ENCODE peak calls at places on chromosomes 13 and 19, in seven cellular contexts. N, K, U, I, F, T and B are unnamed samples. For H3K4me1, the result is how much of the 10 kb centered on the place peaks cover.

GRCh38 chr13:20671789-20672188 is 31.7 kb upstream of the IL17D start:
- DNase-seq in N (no peak), K (no peak), U (no peak), I (no peak), F (no peak), T (no peak), B (no peak)

GRCh38 chr13:24167666-24168391 is 7.3 kb downstream of the SPATA13 start:
- DNase-seq in N (no peak), K (no peak), U (no peak), I (no peak), F (no peak), T (no peak), B (no peak)

GRCh38 chr13:99979453-99980200 is 2.0 kb upstream of the ZIC2 start:
- DNase-seq in N (no peak), K (no peak), U (peak), I (no peak), F (peak), T (peak), B (peak)

GRCh38 chr13:109213714-109214113 is 572.7 kb downstream of the IRS2 start:
- DNase-seq in N (no peak), K (no peak), U (no peak), I (no peak), F (no peak), T (no peak), B (peak)

GRCh38 chr19:53808710-53809125 is 15.4 kb downstream of the NLRP12 start:
- DNase-seq in N (peak), K (no peak), U (peak), I (peak), F (no peak), T (peak), B (peak)

GRCh38 chr13:35984776-35985453 is 146.3 kb downstream of the DCLK1 start:
- DNase-seq in N (no peak), K (peak), U (peak), I (no peak), F (peak), T (no peak), B (peak)

GRCh38 chr19:45121827-45122345 is 28.9 kb downstream of the PPP1R37 start:
- DNase-seq in N (no peak), K (no peak), U (no peak), I (no peak), F (no peak), T (peak), B (no peak)

GRCh38 chr13:50357586-50358118 is 342.4 kb downstream of the KCNRG start:
- DNase-seq in N (peak), K (no peak), U (no peak), I (peak), F (no peak), T (peak), B (no peak)

GRCh38 chr13:27177852-27178251 is 6.2 kb upstream of the USP12 start:
- DNase-seq in N (no peak), K (no peak), U (peak), I (no peak), F (peak), T (no peak), B (peak)

GRCh38 chr13:108987488-108987887 is 358.1 kb downstream of the MYO16 start:
- DNase-seq in N (peak), K (no peak), U (no peak), I (peak), F (no peak), T (no peak), B (no peak)

GRCh38 chr19:1018932-1019615 is 1.8 kb downstream of the TMEM259 start:
- DNase-seq in N (no peak), K (no peak), U (no peak), I (no peak), F (no peak), T (no peak), B (no peak)

GRCh38 chr13:98774776-98775175 is 22.3 kb upstream of the SLC15A1 start:
- DNase-seq in N (no peak), K (no peak), U (no peak), I (no peak), F (no peak), T (no peak), B (no peak)

GRCh38 chr13:31476753-31477152 is 262.6 kb upstream of the RXFP2 start:
- DNase-seq in N (no peak), K (no peak), U (peak), I (peak), F (no peak), T (no peak), B (no peak)

GRCh38 chr19:29501816-29502580 is 23.8 kb upstream of the VSTM2B start:
- DNase-seq in N (no peak), K (no peak), U (no peak), I (no peak), F (no peak), T (no peak), B (no peak)

GRCh38 chr13:34369925-34370324 is 552.0 kb downstream of the RFC3 start:
- DNase-seq in N (no peak), K (no peak), U (no peak), I (peak), F (no peak), T (no peak), B (no peak)
- H3K23ac ChIP-seq in N (no peak), K (no peak), U (no peak), I (no peak), F (no peak), T (no peak), B (no peak)

GRCh38 chr19:33392341-33393285 is 19.1 kb downstream of the CEBPG start:
- DNase-seq in N (no peak), K (no peak), U (no peak), I (no peak), F (no peak), T (no peak), B (no peak)
- H3K4me1 ChIP-seq in N (under half), K (under half), U (under half), I (half or more), F (under half), T (under half), B (under half)

GRCh38 chr13:68051910-68052309 is 821.8 kb upstream of the PCDH9 start:
- DNase-seq in N (no peak), K (no peak), U (no peak), I (no peak), F (no peak), T (no peak), B (no peak)

GRCh38 chr13:68047889-68048288 is 817.8 kb upstream of the PCDH9 start:
- DNase-seq in N (no peak), K (no peak), U (peak), I (no peak), F (no peak), T (no peak), B (no peak)

GRCh38 chr13:68046900-68047299 is 816.8 kb upstream of the PCDH9 start:
- DNase-seq in N (no peak), K (no peak), U (no peak), I (no peak), F (no peak), T (no peak), B (no peak)

GRCh38 chr13:68050746-68051145 is 820.6 kb upstream of the PCDH9 start:
- DNase-seq in N (no peak), K (no peak), U (no peak), I (no peak), F (no peak), T (no peak), B (no peak)

DNA sequence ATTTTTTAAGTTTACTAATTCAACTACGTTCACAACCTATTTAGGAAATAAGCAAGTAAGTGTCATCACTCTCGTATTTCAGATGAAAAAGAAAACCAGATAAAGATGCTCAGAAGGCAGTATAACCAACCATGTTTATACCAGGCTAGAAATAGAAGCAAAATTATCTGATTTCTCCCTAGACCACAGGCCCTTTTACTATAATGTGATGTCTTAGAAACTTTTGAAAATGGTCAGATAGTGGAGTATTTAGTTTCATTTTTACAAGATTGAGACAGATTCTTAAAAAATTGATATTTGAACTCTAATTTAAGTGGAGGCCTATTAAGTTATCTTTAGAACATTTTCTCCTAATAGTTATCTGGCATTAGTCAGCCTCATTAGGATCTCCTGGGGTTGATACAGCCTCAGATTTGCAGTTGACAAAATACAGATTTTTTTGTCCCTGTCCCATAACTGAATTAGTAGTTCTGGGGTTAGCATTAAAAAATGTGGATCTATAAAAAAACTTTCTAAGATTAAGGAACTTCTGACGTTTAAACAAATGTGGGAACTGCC is 818.7 kb upstream of the PCDH9 start:
- DNase-seq in N (no peak), K (no peak), U (no peak), I (peak), F (no peak), T (no peak), B (no peak)
- H3K23ac ChIP-seq in N (no peak), K (no peak), U (no peak), I (no peak), F (no peak), T (no peak), B (no peak)

GRCh38 chr19:33464733-33465115 is 56.9 kb downstream of the PEPD start:
- DNase-seq in N (no peak), K (no peak), U (no peak), I (no peak), F (no peak), T (no peak), B (peak)
- H3K4me1 ChIP-seq in N (under half), K (under half), U (under half), I (under half), F (under half), T (under half), B (under half)